ENCODE peak calls at places on chromosomes 3 and 15, in six cellular contexts. G is astrocyte, O is iris pigment epithelial cell, K is HTR-8/SVneo, S is GM10248, X is NCI-H1436. A is an unnamed sample.

GRCh38 chr3:142976621-142977398 is 13.3 kb upstream of the PAQR9 start:
- DNase-seq in S (no peak), K (peak; percentile 76), O (peak; percentile 96), X (no peak), G (peak; percentile 94), A (peak; percentile 87)

GRCh38 chr15:66704019-66704782 is 2.2 kb downstream of the SMAD6 start:
- DNase-seq in S (no peak), X (no peak), G (no peak), O (no peak), K (no peak), A (no peak)

GRCh38 chr3:188792788-188793187 is 379.0 kb upstream of the TPRG1 start:
- DNase-seq in G (no peak), S (no peak), X (no peak), K (no peak), O (peak; percentile 55), A (peak; percentile 29)

GRCh38 chr15:92618121-92618520 is 37.5 kb downstream of the FAM174B start:
- DNase-seq in O (no peak), G (no peak), S (no peak), K (no peak), X (no peak), A (no peak)

GRCh38 chr3:9310043-9310442 is 52.8 kb upstream of the THUMPD3 start:
- DNase-seq in S (no peak), K (no peak), G (no peak), X (no peak), O (no peak), A (no peak)

GRCh38 chr3:50355829-50356552 is 3.3 kb downstream of the TMEM115 start:
- DNase-seq in G (no peak), O (no peak), X (no peak), K (no peak), S (no peak), A (no peak)

GRCh38 chr15:75620776-75621536 is 4.6 kb downstream of the SNUPN start:
- DNase-seq in X (no peak), K (no peak), G (peak; percentile 91), O (peak; percentile 95), S (no peak), A (peak; percentile 93)

GRCh38 chr15:100873029-100873677 is 6.5 kb upstream of the ALDH1A3 start:
- DNase-seq in K (peak; percentile 79), G (peak; percentile 61), O (peak; percentile 87), X (no peak), S (peak; percentile 74), A (peak; percentile 74)

GRCh38 chr15:48395532-48396011 is 64.3 kb downstream of the DUT start:
- DNase-seq in O (peak; percentile 52), X (no peak), S (no peak), K (no peak), G (peak; percentile 94), A (peak; percentile 88)

GRCh38 chr3:171822707-171823106 is 12.4 kb upstream of the PLD1 start:
- DNase-seq in O (no peak), X (no peak), G (no peak), K (no peak), S (no peak), A (no peak)

GRCh38 chr3:20478407-20478806 is 292.4 kb upstream of the SGO1 start:
- DNase-seq in S (no peak), K (no peak), O (no peak), G (no peak), X (no peak), A (no peak)

GRCh38 chr15:76979996-76980520 is 14.9 kb upstream of the PSTPIP1 start:
- DNase-seq in K (no peak), S (no peak), O (no peak), X (no peak), G (no peak), A (no peak)